ENCODE peak calls at places on chromosomes 2 and 18, in five cellular contexts. K is T-helper 1 cell, S is iris pigment epithelial cell, R is activated gamma-delta T cell treated with Interleukin-2 at 50 U/mL for 16 hours, L is astrocyte of the hippocampus. N is an unnamed sample.

GRCh38 chr2:182858671-182859070 is 7.8 kb downstream of the FRZB start:
- DNase-seq in K (no peak), L (peak), R (no peak), S (peak), N (no peak)

GRCh38 chr2:202965810-202966454 is 48.7 kb upstream of the NBEAL1 start:
- DNase-seq in R (no peak), L (peak), K (no peak), S (peak), N (no peak)

GRCh38 chr2:131011481-131011880 is 81.8 kb downstream of the FAM168B start:
- DNase-seq in R (no peak), L (no peak), K (no peak), S (no peak), N (no peak)

GRCh38 chr2:146927080-146927714 is 917.6 kb upstream of the ACVR2A start:
- DNase-seq in S (peak), K (no peak), L (peak), R (no peak), N (peak)

GRCh38 chr18:46019956-46020355 is 52.1 kb downstream of the PSTPIP2 start:
- DNase-seq in K (no peak), R (no peak), L (peak), S (no peak), N (no peak)

GRCh38 chr2:144407262-144407661 is 112.7 kb downstream of the ZEB2 start:
- DNase-seq in S (no peak), L (no peak), R (no peak), K (no peak), N (no peak)

GRCh38 chr18:54240629-54241107 is 16.2 kb upstream of the MBD2 start:
- DNase-seq in L (no peak), K (no peak), R (no peak), S (peak), N (no peak)

GRCh38 chr18:57845468-57846103 is 42.5 kb upstream of the ATP8B1 start:
- DNase-seq in R (no peak), K (no peak), L (no peak), S (peak), N (no peak)

GRCh38 chr2:36672199-36672598 is 24.3 kb upstream of the VIT start:
- DNase-seq in S (peak), L (peak), R (no peak), K (no peak), N (no peak)

GRCh38 chr2:173355132-173355865 is 627 bp downstream of the CDCA7 start:
- DNase-seq in L (peak), R (no peak), S (peak), K (peak), N (no peak)

GRCh38 chr18:475202-475624 is 25.3 kb downstream of the COLEC12 start:
- DNase-seq in S (peak), L (peak), K (no peak), R (no peak), N (no peak)

GRCh38 chr2:189854956-189855355 is 70.7 kb downstream of the PMS1 start:
- DNase-seq in L (no peak), S (peak), R (no peak), K (no peak), N (no peak)

GRCh38 chr18:25305584-25305983 is 46.4 kb downstream of the ZNF521 start:
- DNase-seq in R (no peak), L (no peak), S (peak), K (no peak), N (no peak)

GRCh38 chr2:223688094-223688835 is 86.1 kb upstream of the SCG2 start:
- DNase-seq in R (no peak), K (no peak), L (no peak), S (no peak), N (no peak)

GRCh38 chr2:46701152-46701551 is 214.5 kb downstream of the MCFD2 start:
- DNase-seq in R (no peak), S (peak), L (peak), K (no peak), N (no peak)

GRCh38 chr2:223545830-223546229 is 56.3 kb downstream of the SCG2 start:
- DNase-seq in L (no peak), S (peak), R (no peak), K (no peak), N (no peak)

GRCh38 chr2:10544252-10544651 is 96.1 kb upstream of the ODC1 start:
- DNase-seq in K (no peak), S (peak), R (peak), L (no peak), N (no peak)